ENCODE peak calls at places on chromosomes 13 and 19, in seven cellular contexts. P, J, S, X, B, R and H are unnamed samples.
A peak's percentile ranks its signal among the peaks of the same experiment; 100 is the strongest.

GRCh38 chr13:23432589-23432988 is 913 bp downstream of the SACS start:
- DNase-seq in X (no peak), P (no peak), J (peak; percentile 5), R (no peak), S (no peak), B (no peak), H (no peak)

GRCh38 chr19:47518139-47518538 is 3.3 kb upstream of the NAPA start:
- DNase-seq in X (no peak), P (no peak), B (no peak), R (no peak), S (no peak), J (no peak), H (no peak)

GRCh38 chr19:39759457-39760184 is 19.0 kb upstream of the LEUTX start:
- DNase-seq in J (no peak), R (no peak), P (no peak), B (no peak), S (no peak), X (no peak), H (no peak)

GRCh38 chr19:18274303-18274775 is at the start of gene IQCN:
- DNase-seq in J (no peak), B (peak; percentile 85), R (peak; percentile 75), P (peak; percentile 75), X (no peak), S (no peak), H (peak; percentile 67)

GRCh38 chr19:31338069-31338767 is 11.0 kb downstream of the TSHZ3 start:
- DNase-seq in R (no peak), P (peak; percentile 87), B (peak; percentile 93), J (peak; percentile 85), S (peak; percentile 75), X (no peak), H (peak; percentile 91)

GRCh38 chr19:13808856-13809255 is 13.6 kb downstream of the ZSWIM4 start:
- DNase-seq in B (no peak), S (no peak), J (no peak), R (no peak), X (no peak), P (no peak), H (no peak)

GRCh38 chr19:42396542-42397314 is 6.6 kb upstream of the CNFN start:
- DNase-seq in R (peak; percentile 100), X (peak; percentile 98), P (peak; percentile 100), S (peak; percentile 100), J (peak; percentile 99), B (peak; percentile 99), H (peak; percentile 99)

GRCh38 chr13:36298535-36299068 is 988 bp upstream of the CCDC169 start:
- DNase-seq in J (no peak), S (peak; percentile 56), R (no peak), X (peak; percentile 80), P (peak; percentile 75), B (peak; percentile 11), H (peak; percentile 84)

GRCh38 chr19:46659151-46660007 is 1.6 kb downstream of the DACT3 start:
- DNase-seq in R (peak; percentile 9), X (peak; percentile 61), B (peak; percentile 61), P (peak; percentile 66), J (no peak), S (peak; percentile 71), H (peak; percentile 73)

GRCh38 chr13:24042710-24043440 is 117.6 kb upstream of the SPATA13 start:
- DNase-seq in S (no peak), J (peak; percentile 63), X (no peak), B (peak; percentile 83), P (no peak), R (peak; percentile 19), H (no peak)

GRCh38 chr13:43054803-43055802 is 31.7 kb downstream of the DNAJC15 start:
- DNase-seq in P (peak; percentile 43), X (peak; percentile 70), S (no peak), J (peak; percentile 87), B (peak; percentile 80), R (peak; percentile 17), H (peak; percentile 99)

GRCh38 chr19:52734340-52734892 is 428 bp downstream of the ZNF611 start:
- DNase-seq in S (no peak), R (peak; percentile 41), J (no peak), X (peak; percentile 37), B (peak; percentile 35), P (no peak), H (no peak)

GRCh38 chr13:25462301-25463125 is 90.7 kb downstream of the ATP8A2 start:
- DNase-seq in R (peak; percentile 59), X (no peak), S (no peak), P (no peak), B (no peak), J (no peak), H (peak; percentile 14)

GRCh38 chr19:5809053-5809452 is 4.2 kb downstream of the NRTN start:
- DNase-seq in P (no peak), J (no peak), B (no peak), R (peak; percentile 37), S (no peak), X (no peak), H (no peak)

GRCh38 chr19:55618426-55618825 is 5.9 kb downstream of the ZNF784 start:
- DNase-seq in S (no peak), B (no peak), J (no peak), X (no peak), P (no peak), R (no peak), H (no peak)

GRCh38 chr19:9986787-9987281 is 23.5 kb downstream of the COL5A3 start:
- DNase-seq in R (no peak), X (peak; percentile 47), J (peak; percentile 29), B (no peak), P (no peak), S (no peak), H (no peak)

GRCh38 chr13:109883181-109884180 is 97.1 kb upstream of the IRS2 start:
- DNase-seq in B (no peak), X (no peak), P (no peak), S (no peak), R (no peak), J (no peak), H (no peak)

GRCh38 chr19:2670217-2670616 is 32.3 kb downstream of the GNG7 start:
- DNase-seq in X (no peak), R (no peak), S (no peak), J (no peak), B (no peak), P (no peak), H (no peak)

GRCh38 chr19:3034845-3035541 is 5.9 kb upstream of the TLE2 start:
- DNase-seq in B (peak; percentile 76), S (peak; percentile 53), J (peak; percentile 35), P (no peak), R (no peak), X (no peak), H (peak; percentile 76)

GRCh38 chr13:111999352-111999751 is 67.6 kb upstream of the SOX1 start:
- DNase-seq in S (no peak), P (no peak), R (no peak), B (no peak), X (no peak), J (no peak), H (no peak)

GRCh38 chr13:29859971-29860370 is 9.6 kb upstream of the UBL3 start:
- DNase-seq in X (no peak), J (peak; percentile 87), R (peak; percentile 93), P (no peak), S (no peak), B (peak; percentile 77), H (no peak)

GRCh38 chr13:95154441-95154886 is 146.8 kb downstream of the ABCC4 start:
- DNase-seq in B (no peak), S (no peak), P (no peak), X (no peak), R (no peak), J (no peak), H (no peak)

GRCh38 chr19:40607311-40607871 is 6.2 kb downstream of the LTBP4 start:
- DNase-seq in P (peak; percentile 41), B (no peak), R (peak; percentile 42), X (no peak), S (no peak), J (no peak), H (no peak)

GRCh38 chr13:77326905-77327604 is at the start of gene MYCBP2:
- DNase-seq in P (peak; percentile 98), J (peak; percentile 99), R (peak; percentile 100), X (peak; percentile 99), B (peak; percentile 99), S (peak; percentile 95), H (peak; percentile 100)

DNA sequence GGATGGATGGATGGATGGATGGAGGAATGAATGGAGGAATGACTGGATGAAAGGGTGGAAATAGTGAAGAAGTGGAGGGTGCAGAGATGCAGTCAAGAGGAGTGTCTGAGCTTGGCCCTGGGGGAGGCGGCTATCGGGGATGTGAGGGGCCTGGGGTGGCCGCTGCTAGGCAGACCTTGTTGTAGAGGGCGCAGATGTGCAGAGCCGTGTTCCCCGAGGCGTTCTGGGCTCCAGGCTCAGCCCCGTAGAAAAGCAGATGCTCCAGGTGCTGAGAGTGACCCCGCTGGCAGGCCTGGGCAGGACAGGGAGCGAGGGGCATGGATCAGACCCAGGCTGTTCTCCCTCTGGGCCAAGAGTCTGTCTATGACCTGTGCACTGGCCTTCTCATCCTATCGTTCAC is 8.4 kb downstream of the SHANK1 start:
- DNase-seq in X (no peak), B (no peak), J (no peak), R (no peak), S (no peak), P (no peak), H (no peak)
- H3K23ac ChIP-seq in X (no peak overlapping the region), B (no peak overlapping the region), J (no peak overlapping the region), R (no peak overlapping the region), S (no peak overlapping the region), P (no peak overlapping the region), H (no peak overlapping the region)

GRCh38 chr13:37656247-37656940 is 57.8 kb upstream of the POSTN start:
- DNase-seq in P (no peak), S (no peak), R (peak; percentile 96), X (no peak), J (peak; percentile 99), B (peak; percentile 97), H (peak; percentile 68)
- H3K23ac ChIP-seq in P (no peak overlapping the region), S (no peak overlapping the region), R (no peak overlapping the region), X (no peak overlapping the region), J (peak overlapping the region; percentile 95), B (no peak overlapping the region), H (no peak overlapping the region)

GRCh38 chr13:103009061-103009840 is 57.0 kb downstream of the SLC10A2 start:
- DNase-seq in P (no peak), S (no peak), R (no peak), X (no peak), B (no peak), J (no peak), H (no peak)
- H3K23ac ChIP-seq in P (no peak overlapping the region), S (no peak overlapping the region), R (no peak overlapping the region), X (no peak overlapping the region), B (no peak overlapping the region), J (no peak overlapping the region), H (no peak overlapping the region)

GRCh38 chr13:31107109-31107508 is 54.6 kb downstream of the HSPH1 start:
- DNase-seq in B (no peak), S (no peak), X (no peak), R (no peak), P (no peak), J (no peak), H (no peak)

GRCh38 chr13:31101511-31102170 is 60.1 kb downstream of the HSPH1 start:
- DNase-seq in B (no peak), X (no peak), R (peak; percentile 43), P (no peak), S (no peak), J (no peak), H (no peak)

GRCh38 chr13:31105020-31105800 is 56.5 kb downstream of the HSPH1 start:
- DNase-seq in J (peak; percentile 26), X (no peak), B (no peak), P (no peak), R (no peak), S (no peak), H (peak; percentile 25)

GRCh38 chr13:31110169-31110568 is 51.5 kb downstream of the HSPH1 start:
- DNase-seq in S (no peak), J (no peak), R (no peak), X (no peak), B (no peak), P (no peak), H (no peak)

GRCh38 chr13:31105856-31106255 is 55.8 kb downstream of the HSPH1 start:
- DNase-seq in B (no peak), S (no peak), P (no peak), J (no peak), R (no peak), X (no peak), H (no peak)
- H3K23ac ChIP-seq in B (no peak overlapping the region), S (no peak overlapping the region), P (no peak overlapping the region), J (no peak overlapping the region), R (no peak overlapping the region), X (no peak overlapping the region), H (no peak overlapping the region)